ENCODE peak calls at places on chromosomes 6 and 20, in eight cellular contexts. One of them, this sample, is unnamed.
A peak's percentile ranks its signal among the peaks of the same experiment; 100 is the strongest.

GRCh38 chr6:146997062-146997461 is 207.2 kb upstream of the STXBP5 start:
- DNase-seq in cardiac muscle cell: peak; percentile 69
- DNase-seq in A549: peak; percentile 33
- DNase-seq in heart left ventricle: no peak
- DNase-seq in body of pancreas: no peak
- DNase-seq in ovary: no peak
- DNase-seq in endothelial cell: no peak
- DNase-seq in omental fat pad: no peak
- DNase-seq in this sample: no peak

GRCh38 chr6:128885381-128885780 is 2.4 kb downstream of the LAMA2 start:
- DNase-seq in endothelial cell: no peak
- DNase-seq in omental fat pad: no peak
- DNase-seq in heart left ventricle: no peak
- DNase-seq in cardiac muscle cell: no peak
- DNase-seq in A549: no peak
- DNase-seq in ovary: no peak
- DNase-seq in body of pancreas: no peak
- DNase-seq in this sample: no peak

GRCh38 chr6:141552463-141552862 is 580.3 kb upstream of the GJE1 start:
- DNase-seq in A549: peak; percentile 86
- DNase-seq in omental fat pad: no peak
- DNase-seq in heart left ventricle: no peak
- DNase-seq in ovary: no peak
- DNase-seq in endothelial cell: no peak
- DNase-seq in body of pancreas: no peak
- DNase-seq in cardiac muscle cell: peak; percentile 74
- DNase-seq in this sample: peak; percentile 79

GRCh38 chr6:44298864-44299263 is 14.3 kb downstream of the AARS2 start:
- DNase-seq in body of pancreas: no peak
- DNase-seq in omental fat pad: no peak
- DNase-seq in endothelial cell: no peak
- DNase-seq in ovary: no peak
- DNase-seq in heart left ventricle: no peak
- DNase-seq in A549: no peak
- DNase-seq in cardiac muscle cell: no peak
- DNase-seq in this sample: no peak

GRCh38 chr6:53544050-53544499 is 826 bp downstream of the GCLC start:
- DNase-seq in ovary: no peak
- DNase-seq in endothelial cell: no peak
- DNase-seq in heart left ventricle: no peak
- DNase-seq in omental fat pad: peak; percentile 35
- DNase-seq in A549: no peak
- DNase-seq in cardiac muscle cell: no peak
- DNase-seq in body of pancreas: peak; percentile 35
- DNase-seq in this sample: no peak

GRCh38 chr6:119172813-119173212 is 94.3 kb upstream of the FAM184A start:
- DNase-seq in omental fat pad: no peak
- DNase-seq in ovary: no peak
- DNase-seq in cardiac muscle cell: no peak
- DNase-seq in endothelial cell: no peak
- DNase-seq in A549: no peak
- DNase-seq in heart left ventricle: no peak
- DNase-seq in body of pancreas: no peak
- DNase-seq in this sample: no peak

GRCh38 chr6:108588586-108588985 is 27.9 kb downstream of the FOXO3 start:
- DNase-seq in cardiac muscle cell: peak; percentile 68
- DNase-seq in A549: no peak
- DNase-seq in ovary: no peak
- DNase-seq in heart left ventricle: peak; percentile 31
- DNase-seq in endothelial cell: no peak
- DNase-seq in body of pancreas: no peak
- DNase-seq in omental fat pad: no peak
- DNase-seq in this sample: no peak

GRCh38 chr6:21265264-21266044 is 328.1 kb upstream of the SOX4 start:
- DNase-seq in body of pancreas: no peak
- DNase-seq in heart left ventricle: no peak
- DNase-seq in endothelial cell: no peak
- DNase-seq in cardiac muscle cell: no peak
- DNase-seq in A549: no peak
- DNase-seq in ovary: no peak
- DNase-seq in omental fat pad: no peak
- DNase-seq in this sample: peak; percentile 63

GRCh38 chr6:116405663-116406329 is 35.0 kb downstream of the DSE start:
- DNase-seq in ovary: no peak
- DNase-seq in heart left ventricle: no peak
- DNase-seq in cardiac muscle cell: peak; percentile 41
- DNase-seq in A549: no peak
- DNase-seq in body of pancreas: no peak
- DNase-seq in endothelial cell: no peak
- DNase-seq in omental fat pad: no peak
- DNase-seq in this sample: no peak

GRCh38 chr6:127348046-127348661 is 4.7 kb upstream of the ECHDC1 start:
- DNase-seq in endothelial cell: no peak
- DNase-seq in ovary: no peak
- DNase-seq in cardiac muscle cell: no peak
- DNase-seq in heart left ventricle: no peak
- DNase-seq in A549: no peak
- DNase-seq in omental fat pad: no peak
- DNase-seq in body of pancreas: no peak
- DNase-seq in this sample: no peak
- TF ChIP-seq CTCF in endothelial cell: no peak
- TF ChIP-seq CTCF in ovary: no peak
- TF ChIP-seq CTCF in cardiac muscle cell: no peak
- TF ChIP-seq CTCF in heart left ventricle: no peak
- TF ChIP-seq CTCF in A549: no peak
- TF ChIP-seq CTCF in omental fat pad: no peak
- TF ChIP-seq CTCF in body of pancreas: no peak
- TF ChIP-seq CTCF in this sample: no peak

GRCh38 chr6:41477572-41477971 is 68.6 kb upstream of the FOXP4 start:
- DNase-seq in omental fat pad: no peak
- DNase-seq in ovary: no peak
- DNase-seq in cardiac muscle cell: peak; percentile 56
- DNase-seq in endothelial cell: no peak
- DNase-seq in body of pancreas: no peak
- DNase-seq in heart left ventricle: no peak
- DNase-seq in A549: no peak
- DNase-seq in this sample: no peak
- TF ChIP-seq CTCF in omental fat pad: no peak
- TF ChIP-seq CTCF in ovary: no peak
- TF ChIP-seq CTCF in cardiac muscle cell: no peak
- TF ChIP-seq CTCF in endothelial cell: no peak
- TF ChIP-seq CTCF in body of pancreas: no peak
- TF ChIP-seq CTCF in heart left ventricle: no peak
- TF ChIP-seq CTCF in A549: no peak
- TF ChIP-seq CTCF in this sample: no peak

DNA sequence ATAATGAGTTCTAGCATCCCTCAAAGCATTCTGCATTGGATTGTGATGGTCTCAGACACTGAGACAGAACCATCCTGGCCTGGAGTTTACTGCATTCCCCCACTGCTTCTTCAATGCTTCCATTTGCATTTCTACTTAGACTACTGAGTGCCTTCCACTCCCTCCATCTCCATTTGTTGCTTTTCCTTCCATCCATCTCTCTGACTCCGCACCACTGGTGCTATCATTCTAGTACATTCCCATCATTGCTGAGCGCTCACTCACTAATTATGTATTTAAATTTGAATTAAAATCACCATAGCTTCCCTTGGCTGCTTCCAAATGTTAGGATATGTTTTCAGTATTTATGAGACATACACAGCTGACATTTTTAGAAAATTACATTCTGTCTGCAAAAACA is 11.8 kb upstream of the COL21A1 start:
- DNase-seq in A549: no peak
- DNase-seq in ovary: no peak
- DNase-seq in heart left ventricle: no peak
- DNase-seq in cardiac muscle cell: peak; percentile 47
- DNase-seq in endothelial cell: no peak
- DNase-seq in omental fat pad: no peak
- DNase-seq in body of pancreas: no peak
- DNase-seq in this sample: no peak
- TF ChIP-seq CTCF in A549: no peak
- TF ChIP-seq CTCF in ovary: no peak
- TF ChIP-seq CTCF in heart left ventricle: no peak
- TF ChIP-seq CTCF in cardiac muscle cell: no peak
- TF ChIP-seq CTCF in endothelial cell: no peak
- TF ChIP-seq CTCF in omental fat pad: no peak
- TF ChIP-seq CTCF in body of pancreas: no peak
- TF ChIP-seq CTCF in this sample: no peak

GRCh38 chr20:24469116-24470030 is at the start of gene SYNDIG1:
- DNase-seq in ovary: no peak
- DNase-seq in cardiac muscle cell: peak; percentile 6
- DNase-seq in A549: peak; percentile 17
- DNase-seq in endothelial cell: peak; percentile 59
- DNase-seq in body of pancreas: no peak
- DNase-seq in omental fat pad: no peak
- DNase-seq in heart left ventricle: peak; percentile 67
- DNase-seq in this sample: no peak

GRCh38 chr20:24470031-24470781 is 777 bp downstream of the SYNDIG1 start:
- DNase-seq in A549: peak; percentile 51
- DNase-seq in omental fat pad: no peak
- DNase-seq in endothelial cell: peak; percentile 38
- DNase-seq in cardiac muscle cell: no peak
- DNase-seq in heart left ventricle: peak; percentile 34
- DNase-seq in body of pancreas: no peak
- DNase-seq in ovary: no peak
- DNase-seq in this sample: no peak

GRCh38 chr20:24470782-24471582 is 1.6 kb downstream of the SYNDIG1 start:
- DNase-seq in A549: peak; percentile 20
- DNase-seq in heart left ventricle: no peak
- DNase-seq in body of pancreas: no peak
- DNase-seq in omental fat pad: no peak
- DNase-seq in endothelial cell: peak; percentile 24
- DNase-seq in ovary: no peak
- DNase-seq in cardiac muscle cell: no peak
- DNase-seq in this sample: no peak

GRCh38 chr20:24465730-24466129 is 3.7 kb upstream of the SYNDIG1 start:
- DNase-seq in cardiac muscle cell: peak; percentile 60
- DNase-seq in omental fat pad: no peak
- DNase-seq in endothelial cell: no peak
- DNase-seq in body of pancreas: no peak
- DNase-seq in heart left ventricle: peak; percentile 85
- DNase-seq in ovary: no peak
- DNase-seq in A549: no peak
- DNase-seq in this sample: no peak

DNA sequence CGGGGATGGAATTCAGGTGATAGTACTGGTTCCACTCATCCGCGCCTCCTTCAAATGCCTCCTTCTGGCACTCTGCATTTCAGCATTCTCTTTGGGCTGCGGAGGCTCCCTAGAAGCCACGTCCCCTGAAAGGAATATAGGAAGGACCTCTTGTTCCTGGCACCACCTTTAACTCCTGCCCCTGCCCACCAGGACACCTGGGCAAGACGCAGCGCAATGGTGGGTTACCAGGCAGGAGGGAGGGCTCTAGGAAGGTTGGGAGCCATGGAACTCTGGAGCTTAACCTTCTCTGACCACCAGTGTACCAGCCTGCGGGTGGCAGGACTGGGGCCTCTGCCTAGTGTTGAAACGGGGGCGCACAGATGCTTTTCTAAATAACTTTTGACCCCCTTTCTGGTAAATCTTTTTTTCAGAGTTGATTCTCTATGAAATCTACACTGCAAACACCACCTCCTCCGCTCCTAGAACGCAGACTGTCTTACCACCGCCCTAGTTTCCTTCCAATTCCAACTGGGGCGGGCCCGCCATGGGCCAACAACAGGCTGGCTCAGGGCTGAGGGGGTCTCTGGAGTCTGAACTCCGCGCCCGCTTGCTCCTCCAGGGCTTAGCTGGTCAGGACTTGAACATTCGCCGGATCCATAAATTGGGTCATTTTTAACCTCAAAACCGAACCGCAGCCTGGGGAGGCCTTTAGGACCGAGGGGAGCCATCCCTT is 871 bp upstream of the SYNDIG1 start:
- DNase-seq in cardiac muscle cell: no peak
- DNase-seq in body of pancreas: no peak
- DNase-seq in endothelial cell: peak; percentile 30
- DNase-seq in omental fat pad: no peak
- DNase-seq in A549: no peak
- DNase-seq in heart left ventricle: no peak
- DNase-seq in ovary: no peak
- DNase-seq in this sample: no peak
- TF ChIP-seq CTCF in cardiac muscle cell: no peak
- TF ChIP-seq CTCF in body of pancreas: no peak
- TF ChIP-seq CTCF in endothelial cell: no peak
- TF ChIP-seq CTCF in omental fat pad: no peak
- TF ChIP-seq CTCF in A549: no peak
- TF ChIP-seq CTCF in heart left ventricle: no peak
- TF ChIP-seq CTCF in ovary: no peak
- TF ChIP-seq CTCF in this sample: no peak

GRCh38 chr6:95209007-95209406 is 368.3 kb upstream of the MANEA start:
- DNase-seq in A549: no peak
- DNase-seq in endothelial cell: no peak
- DNase-seq in body of pancreas: no peak
- DNase-seq in cardiac muscle cell: no peak
- DNase-seq in ovary: no peak
- DNase-seq in omental fat pad: no peak
- DNase-seq in heart left ventricle: no peak
- DNase-seq in this sample: no peak

GRCh38 chr6:95197590-95197989 is 379.7 kb upstream of the MANEA start:
- DNase-seq in A549: no peak
- DNase-seq in heart left ventricle: no peak
- DNase-seq in body of pancreas: no peak
- DNase-seq in cardiac muscle cell: no peak
- DNase-seq in omental fat pad: no peak
- DNase-seq in endothelial cell: no peak
- DNase-seq in ovary: no peak
- DNase-seq in this sample: no peak

GRCh38 chr6:95203153-95203754 is 374.1 kb upstream of the MANEA start:
- DNase-seq in A549: peak; percentile 37
- DNase-seq in heart left ventricle: no peak
- DNase-seq in omental fat pad: peak; percentile 24
- DNase-seq in endothelial cell: peak; percentile 48
- DNase-seq in cardiac muscle cell: peak; percentile 55
- DNase-seq in body of pancreas: peak; percentile 45
- DNase-seq in ovary: no peak
- DNase-seq in this sample: no peak
- TF ChIP-seq CTCF in A549: peak; percentile 30
- TF ChIP-seq CTCF in heart left ventricle: peak; percentile 36
- TF ChIP-seq CTCF in omental fat pad: no peak
- TF ChIP-seq CTCF in endothelial cell: peak; percentile 74
- TF ChIP-seq CTCF in cardiac muscle cell: peak; percentile 58
- TF ChIP-seq CTCF in body of pancreas: peak; percentile 48
- TF ChIP-seq CTCF in ovary: no peak
- TF ChIP-seq CTCF in this sample: peak; percentile 61

DNA sequence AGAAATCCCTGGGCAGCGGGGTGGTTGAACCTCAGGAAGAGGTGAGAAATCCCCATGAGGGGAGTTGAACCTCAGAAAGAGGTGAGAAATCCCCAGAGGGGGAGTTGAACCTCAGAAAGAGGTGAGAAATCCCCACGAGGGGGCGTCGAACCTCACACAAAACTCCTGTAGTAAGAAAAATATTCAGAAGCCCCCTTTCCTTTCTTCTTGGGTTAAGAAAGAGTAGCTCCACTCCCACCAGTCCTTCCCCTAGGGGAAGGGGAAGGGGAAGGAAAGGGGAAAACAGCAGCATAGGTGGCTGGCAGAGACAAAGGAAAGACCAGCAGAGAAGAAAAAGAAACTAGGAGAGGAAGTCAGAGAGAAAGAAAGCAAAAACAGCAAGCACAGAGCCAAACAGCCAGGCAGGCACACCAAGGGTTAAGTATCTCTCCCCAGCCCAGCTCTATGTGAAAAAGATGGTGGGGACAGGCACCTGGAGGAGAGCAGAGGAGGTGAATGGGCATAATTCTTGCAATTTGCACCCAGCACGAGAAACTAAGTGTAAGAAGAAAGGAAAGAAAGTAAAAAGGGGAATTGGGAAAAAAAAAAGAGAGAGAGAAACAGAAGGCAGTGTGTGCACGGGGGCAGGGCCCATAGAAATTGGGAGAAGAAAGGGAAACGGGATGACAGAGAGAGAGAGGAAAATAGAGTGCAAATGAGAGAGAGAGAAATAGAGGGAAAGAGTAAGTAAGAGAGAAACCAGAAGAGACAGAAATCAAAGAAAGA is 88.2 kb downstream of the PLG start:
- DNase-seq in heart left ventricle: no peak
- DNase-seq in A549: no peak
- DNase-seq in omental fat pad: no peak
- DNase-seq in endothelial cell: no peak
- DNase-seq in ovary: no peak
- DNase-seq in cardiac muscle cell: peak; percentile 9
- DNase-seq in body of pancreas: no peak
- DNase-seq in this sample: no peak
- TF ChIP-seq CTCF in heart left ventricle: no peak
- TF ChIP-seq CTCF in A549: peak; percentile 14
- TF ChIP-seq CTCF in omental fat pad: no peak
- TF ChIP-seq CTCF in endothelial cell: no peak
- TF ChIP-seq CTCF in ovary: no peak
- TF ChIP-seq CTCF in cardiac muscle cell: no peak
- TF ChIP-seq CTCF in body of pancreas: no peak
- TF ChIP-seq CTCF in this sample: no peak

This sample was measured in keratinocyte.